ENCODE peak calls at places on chromosomes 12 and 14, in seven cellular contexts. One of them, this sample, is unnamed.

GRCh38 chr14:42490536-42490935 is 883.9 kb downstream of the LRFN5 start:
- DNase-seq in NCI-H1092: no peak
- DNase-seq in effector memory CD4-positive, alpha-beta T cell: no peak
- DNase-seq in DMS 273 treated with DMSO at 0.1 percent for 48 hours: no peak
- DNase-seq in H9: no peak
- DNase-seq in dermis blood vessel endothelial cell: no peak
- DNase-seq in HS-5: peak
- DNase-seq in this sample: no peak

GRCh38 chr14:68245146-68246073 is 425.8 kb downstream of the RAD51B start:
- DNase-seq in DMS 273 treated with DMSO at 0.1 percent for 48 hours: peak
- DNase-seq in H9: no peak
- DNase-seq in dermis blood vessel endothelial cell: no peak
- DNase-seq in effector memory CD4-positive, alpha-beta T cell: no peak
- DNase-seq in HS-5: no peak
- DNase-seq in NCI-H1092: peak
- DNase-seq in this sample: no peak

GRCh38 chr14:104387000-104387384 is 192.6 kb upstream of the C14orf180 start:
- DNase-seq in DMS 273 treated with DMSO at 0.1 percent for 48 hours: no peak
- DNase-seq in H9: peak
- DNase-seq in dermis blood vessel endothelial cell: no peak
- DNase-seq in HS-5: no peak
- DNase-seq in effector memory CD4-positive, alpha-beta T cell: no peak
- DNase-seq in NCI-H1092: peak
- DNase-seq in this sample: peak

GRCh38 chr14:39683711-39684110 is 251.5 kb upstream of the FBXO33 start:
- DNase-seq in dermis blood vessel endothelial cell: no peak
- DNase-seq in HS-5: no peak
- DNase-seq in effector memory CD4-positive, alpha-beta T cell: no peak
- DNase-seq in NCI-H1092: no peak
- DNase-seq in DMS 273 treated with DMSO at 0.1 percent for 48 hours: no peak
- DNase-seq in H9: no peak
- DNase-seq in this sample: no peak

GRCh38 chr14:53956427-53957201 is at the start of gene BMP4:
- DNase-seq in effector memory CD4-positive, alpha-beta T cell: peak
- DNase-seq in HS-5: no peak
- DNase-seq in DMS 273 treated with DMSO at 0.1 percent for 48 hours: no peak
- DNase-seq in dermis blood vessel endothelial cell: peak
- DNase-seq in H9: peak
- DNase-seq in NCI-H1092: no peak
- DNase-seq in this sample: peak

GRCh38 chr14:76715102-76715926 is 46.0 kb upstream of the VASH1 start:
- DNase-seq in HS-5: no peak
- DNase-seq in DMS 273 treated with DMSO at 0.1 percent for 48 hours: peak
- DNase-seq in NCI-H1092: no peak
- DNase-seq in effector memory CD4-positive, alpha-beta T cell: no peak
- DNase-seq in H9: no peak
- DNase-seq in dermis blood vessel endothelial cell: peak
- DNase-seq in this sample: no peak

GRCh38 chr12:27277846-27278260 is 33.8 kb downstream of the STK38L start:
- DNase-seq in NCI-H1092: no peak
- DNase-seq in HS-5: peak
- DNase-seq in H9: no peak
- DNase-seq in dermis blood vessel endothelial cell: peak
- DNase-seq in effector memory CD4-positive, alpha-beta T cell: no peak
- DNase-seq in DMS 273 treated with DMSO at 0.1 percent for 48 hours: no peak
- DNase-seq in this sample: no peak

GRCh38 chr14:32457213-32457920 is 128.3 kb downstream of the AKAP6 start:
- DNase-seq in NCI-H1092: no peak
- DNase-seq in dermis blood vessel endothelial cell: no peak
- DNase-seq in H9: no peak
- DNase-seq in DMS 273 treated with DMSO at 0.1 percent for 48 hours: no peak
- DNase-seq in HS-5: no peak
- DNase-seq in effector memory CD4-positive, alpha-beta T cell: no peak
- DNase-seq in this sample: no peak

GRCh38 chr12:78797201-78797931 is 67.2 kb upstream of the SYT1 start:
- DNase-seq in NCI-H1092: no peak
- DNase-seq in effector memory CD4-positive, alpha-beta T cell: no peak
- DNase-seq in H9: no peak
- DNase-seq in dermis blood vessel endothelial cell: no peak
- DNase-seq in HS-5: no peak
- DNase-seq in DMS 273 treated with DMSO at 0.1 percent for 48 hours: no peak
- DNase-seq in this sample: no peak

GRCh38 chr14:94768521-94769412 is 1.1 kb downstream of the GSC start:
- DNase-seq in DMS 273 treated with DMSO at 0.1 percent for 48 hours: no peak
- DNase-seq in NCI-H1092: peak
- DNase-seq in effector memory CD4-positive, alpha-beta T cell: no peak
- DNase-seq in dermis blood vessel endothelial cell: no peak
- DNase-seq in HS-5: no peak
- DNase-seq in H9: peak
- DNase-seq in this sample: peak

GRCh38 chr12:52004042-52004648 is 2.6 kb upstream of the TAMALIN start:
- DNase-seq in H9: peak
- DNase-seq in HS-5: no peak
- DNase-seq in dermis blood vessel endothelial cell: peak
- DNase-seq in DMS 273 treated with DMSO at 0.1 percent for 48 hours: no peak
- DNase-seq in effector memory CD4-positive, alpha-beta T cell: no peak
- DNase-seq in NCI-H1092: no peak
- DNase-seq in this sample: peak

GRCh38 chr12:114430306-114430705 is 24.4 kb upstream of the TBX5 start:
- DNase-seq in effector memory CD4-positive, alpha-beta T cell: no peak
- DNase-seq in DMS 273 treated with DMSO at 0.1 percent for 48 hours: no peak
- DNase-seq in NCI-H1092: no peak
- DNase-seq in dermis blood vessel endothelial cell: no peak
- DNase-seq in H9: no peak
- DNase-seq in HS-5: peak
- DNase-seq in this sample: no peak

GRCh38 chr12:48034835-48035805 is 30.8 kb upstream of the COL2A1 start:
- DNase-seq in dermis blood vessel endothelial cell: no peak
- DNase-seq in DMS 273 treated with DMSO at 0.1 percent for 48 hours: no peak
- DNase-seq in NCI-H1092: no peak
- DNase-seq in effector memory CD4-positive, alpha-beta T cell: no peak
- DNase-seq in H9: no peak
- DNase-seq in HS-5: no peak
- DNase-seq in this sample: peak

GRCh38 chr12:121968880-121969279 is 50.5 kb downstream of the CFAP251 start:
- DNase-seq in effector memory CD4-positive, alpha-beta T cell: no peak
- DNase-seq in DMS 273 treated with DMSO at 0.1 percent for 48 hours: no peak
- DNase-seq in HS-5: no peak
- DNase-seq in dermis blood vessel endothelial cell: no peak
- DNase-seq in NCI-H1092: no peak
- DNase-seq in H9: no peak
- DNase-seq in this sample: peak

This sample was measured in endodermal cell.